ENCODE peak calls at places on chromosomes 6 and 20, in eight cellular contexts. T is left ventricle myocardium inferior, R is body of pancreas, L is SK-N-SH, P is heart left ventricle, X is OCI-LY7, Y is tibial nerve, O is psoas muscle. K is an unnamed sample.

GRCh38 chr20:6811262-6811661 is 43.8 kb downstream of the BMP2 start:
- DNase-seq in T (no peak), R (no peak), L (no peak), P (no peak), X (no peak), Y (no peak), O (no peak), K (no peak)

GRCh38 chr6:45566882-45567281 is 189.1 kb upstream of the SUPT3H start:
- DNase-seq in T (no peak), R (no peak), L (no peak), P (no peak), X (no peak), Y (no peak), O (no peak), K (no peak)

GRCh38 chr6:106771822-106772221 is 142.4 kb downstream of the QRSL1 start:
- DNase-seq in T (no peak), R (no peak), L (no peak), P (no peak), X (no peak), Y (no peak), O (no peak), K (no peak)

GRCh38 chr6:117414770-117415169 is 11.0 kb downstream of the ROS1 start:
- DNase-seq in T (no peak), R (no peak), L (no peak), P (no peak), X (no peak), Y (no peak), O (no peak), K (no peak)

GRCh38 chr6:134123666-134124208 is 71.3 kb upstream of the SLC2A12 start:
- DNase-seq in T (no peak), R (no peak), L (peak; percentile 53), P (no peak), X (peak; percentile 57), Y (no peak), O (no peak), K (no peak)

GRCh38 chr6:6772751-6773150 is 184.2 kb downstream of the LY86 start:
- DNase-seq in T (no peak), R (no peak), L (no peak), P (no peak), X (no peak), Y (no peak), O (no peak), K (no peak)

GRCh38 chr6:158468666-158469065 is 91.2 kb upstream of the TMEM181 start:
- DNase-seq in T (no peak), R (no peak), L (no peak), P (no peak), X (no peak), Y (no peak), O (no peak), K (no peak)

GRCh38 chr20:31698803-31699718 is 23.6 kb downstream of the BCL2L1 start:
- DNase-seq in T (no peak), R (peak; percentile 58), L (no peak), P (peak; percentile 70), X (peak; percentile 70), Y (no peak), O (peak; percentile 67), K (peak; percentile 95)

GRCh38 chr6:44269921-44270525 is at the start of gene TMEM151B:
- DNase-seq in T (no peak), R (no peak), L (peak; percentile 67), P (no peak), X (no peak), Y (no peak), O (peak; percentile 48), K (no peak)

GRCh38 chr6:21636876-21637275 is 43.3 kb downstream of the SOX4 start:
- DNase-seq in T (no peak), R (no peak), L (no peak), P (no peak), X (no peak), Y (no peak), O (no peak), K (no peak)

GRCh38 chr6:166757226-166758135 is 130.4 kb upstream of the RPS6KA2 start:
- DNase-seq in T (no peak), R (no peak), L (peak; percentile 60), P (no peak), X (no peak), Y (no peak), O (no peak), K (no peak)

GRCh38 chr6:79969784-79970183 is 22.4 kb upstream of the ELOVL4 start:
- DNase-seq in T (no peak), R (no peak), L (no peak), P (no peak), X (no peak), Y (no peak), O (no peak), K (no peak)

DNA sequence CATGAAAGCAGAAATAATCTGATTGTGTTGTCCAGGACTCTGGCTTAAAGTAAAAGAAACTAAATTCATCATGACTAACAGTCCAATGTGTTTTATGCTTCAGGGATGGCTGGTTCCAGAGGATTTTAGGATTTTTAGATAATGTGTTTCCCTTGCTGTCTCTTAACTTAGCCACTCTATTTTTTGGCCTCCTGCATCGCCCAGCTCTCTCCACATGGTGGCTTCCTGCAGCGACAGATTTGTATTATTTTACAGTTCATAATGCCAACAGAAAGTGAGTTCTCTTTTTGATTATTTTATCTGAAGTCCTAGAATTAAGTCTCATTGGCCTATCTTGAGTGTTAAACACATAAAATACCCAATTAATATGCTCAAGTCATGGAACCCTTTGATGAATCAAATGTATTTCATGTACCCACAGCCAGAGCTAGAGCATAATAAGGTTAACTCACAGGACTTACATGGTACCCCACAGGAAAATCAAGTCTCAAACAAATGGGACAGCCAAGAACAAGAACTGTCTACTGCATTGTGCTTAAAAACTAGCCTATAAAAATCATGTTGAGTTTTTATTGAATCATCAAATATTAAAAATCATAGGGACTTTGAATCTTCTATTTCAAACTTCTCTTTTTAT is 582.5 kb downstream of the DOK5 start:
- DNase-seq in T (no peak), R (no peak), L (no peak), P (no peak), X (no peak), Y (no peak), O (no peak), K (no peak)
- TF ChIP-seq CTCF in T (peak; percentile 71), R (no peak), L (no peak), P (peak; percentile 39), X (peak; percentile 57), Y (no peak), O (no peak), K (peak; percentile 92)

GRCh38 chr6:122671246-122671645 is 61.0 kb downstream of the PKIB start:
- DNase-seq in T (no peak), R (no peak), L (no peak), P (no peak), X (no peak), Y (no peak), O (no peak), K (no peak)
- H3K4me1 ChIP-seq in T (no peaks in the 10 kb centered on the region), R (no peaks in the 10 kb centered on the region), L (no peaks in the 10 kb centered on the region), P (no peaks in the 10 kb centered on the region), X (no peaks in the 10 kb centered on the region), Y (no peaks in the 10 kb centered on the region), O (no peaks in the 10 kb centered on the region), K (peaks cover 12% of the 10 kb centered on the region)

GRCh38 chr20:48766205-48766604 is 61.6 kb downstream of the PREX1 start:
- DNase-seq in T (no peak), R (no peak), L (no peak), P (no peak), X (no peak), Y (no peak), O (no peak), K (peak; percentile 77)
- H3K4me3 ChIP-seq in T (no peak overlapping the region), R (no peak overlapping the region), L (no peak overlapping the region), P (no peak overlapping the region), X (no peak overlapping the region), Y (no peak overlapping the region), O (no peak overlapping the region), K (no peak overlapping the region)

GRCh38 chr6:20400476-20401402 is 940 bp upstream of the E2F3 start:
- DNase-seq in T (peak; percentile 59), R (peak; percentile 31), L (peak; percentile 63), P (peak; percentile 30), X (peak; percentile 60), Y (peak; percentile 20), O (peak; percentile 81), K (peak; percentile 77)

GRCh38 chr6:20403080-20403765 is 1.5 kb downstream of the E2F3 start:
- DNase-seq in T (peak; percentile 90), R (peak; percentile 70), L (peak; percentile 87), P (peak; percentile 95), X (peak; percentile 93), Y (peak; percentile 56), O (peak; percentile 94), K (peak; percentile 86)

GRCh38 chr6:20403766-20404640 is 2.3 kb downstream of the E2F3 start:
- DNase-seq in T (no peak), R (no peak), L (peak; percentile 66), P (no peak), X (peak; percentile 68), Y (no peak), O (no peak), K (no peak)

GRCh38 chr6:20401403-20402180 is at the start of gene E2F3:
- DNase-seq in T (peak; percentile 99), R (peak; percentile 100), L (peak; percentile 96), P (peak; percentile 100), X (peak; percentile 100), Y (peak; percentile 99), O (peak; percentile 100), K (peak; percentile 100)

DNA sequence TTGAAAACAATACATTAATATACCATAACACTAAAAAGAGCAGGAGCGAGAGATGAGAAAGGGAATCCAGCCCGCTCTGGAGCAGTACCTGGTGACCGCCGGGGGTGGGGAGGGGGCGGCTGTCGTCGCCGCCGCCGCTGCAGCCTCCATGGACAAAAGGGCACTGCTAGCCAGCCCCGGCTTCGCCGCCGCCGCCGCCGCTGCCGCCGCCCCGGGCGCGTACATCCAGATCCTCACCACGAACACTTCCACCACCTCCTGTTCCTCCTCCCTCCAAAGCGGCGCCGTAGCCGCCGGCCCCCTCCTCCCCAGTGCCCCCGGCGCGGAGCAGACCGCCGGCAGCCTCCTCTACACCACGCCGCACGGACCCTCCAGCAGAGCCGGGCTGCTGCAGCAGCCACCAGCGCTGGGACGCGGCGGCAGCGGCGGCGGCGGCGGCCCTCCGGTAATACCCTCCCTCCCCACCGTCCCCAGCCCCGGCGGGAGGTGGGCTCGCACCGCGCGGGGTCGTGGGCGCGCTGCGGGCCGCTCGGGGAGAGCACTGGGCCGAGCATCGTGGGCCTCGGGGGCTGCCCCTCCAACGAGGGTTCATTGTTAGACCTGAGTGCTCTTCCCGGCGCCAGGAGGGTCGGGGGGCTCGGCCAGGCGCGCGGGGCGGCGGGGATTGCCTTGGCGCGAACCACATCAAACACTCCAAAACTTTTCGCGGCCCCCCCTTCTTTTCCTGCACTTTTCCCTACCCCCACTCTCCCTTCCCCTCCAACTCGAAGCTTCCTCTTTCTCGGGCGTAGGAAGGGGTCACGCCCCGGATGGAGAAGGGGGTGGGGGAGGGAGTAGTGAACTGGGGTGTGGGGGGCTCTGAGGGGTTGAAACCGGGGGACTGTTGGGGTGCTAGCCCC is 751 bp downstream of the E2F3 start:
- DNase-seq in T (peak; percentile 37), R (peak; percentile 25), L (peak; percentile 66), P (peak; percentile 62), X (peak; percentile 68), Y (no peak), O (peak; percentile 65), K (no peak)
- TF ChIP-seq CTCF in T (no peak), R (no peak), L (no peak), P (no peak), X (no peak), Y (no peak), O (no peak), K (no peak)

GRCh38 chr6:145669627-145670034 is 65.7 kb downstream of the EPM2A start:
- DNase-seq in T (no peak), R (no peak), L (no peak), P (no peak), X (no peak), Y (no peak), O (no peak), K (no peak)
- H3K4me1 ChIP-seq in T (peaks cover 16% of the 10 kb centered on the region), R (no peaks in the 10 kb centered on the region), L (no peaks in the 10 kb centered on the region), P (peaks cover 18% of the 10 kb centered on the region), X (no peaks in the 10 kb centered on the region), Y (no peaks in the 10 kb centered on the region), O (peaks cover 5% of the 10 kb centered on the region), K (peaks cover 7% of the 10 kb centered on the region)